ENCODE peak calls at places on chromosomes 11 and 22, in five cellular contexts. E is CD4-positive, alpha-beta T cell; T is fibroblast of the aortic adventitia; I is HCT116; C is hepatocyte. M is an unnamed sample.
A peak's percentile ranks its signal among the peaks of the same experiment; 100 is the strongest.

GRCh38 chr11:114914231-114915005 is 236.1 kb downstream of the NXPE2 start:
- DNase-seq in E (no peak), T (no peak), I (no peak), C (no peak), M (no peak)

GRCh38 chr11:64568041-64568571 is 22.9 kb upstream of the SLC22A12 start:
- DNase-seq in E (no peak), T (no peak), I (no peak), C (no peak), M (no peak)

GRCh38 chr11:12864316-12865156 is 144.6 kb upstream of the RASSF10 start:
- DNase-seq in E (no peak), T (no peak), I (no peak), C (peak; percentile 79), M (no peak)

GRCh38 chr22:30239421-30240405 is 6.8 kb downstream of the LIF start:
- DNase-seq in E (no peak), T (no peak), I (no peak), C (no peak), M (no peak)

GRCh38 chr11:12455938-12456337 is 78.6 kb downstream of the PARVA start:
- DNase-seq in E (no peak), T (peak; percentile 81), I (no peak), C (no peak), M (no peak)

GRCh38 chr22:46852771-46853170 is 90.3 kb downstream of the TBC1D22A start:
- DNase-seq in E (no peak), T (no peak), I (no peak), C (no peak), M (no peak)

GRCh38 chr22:33544707-33545106 is 375.6 kb downstream of the LARGE1 start:
- DNase-seq in E (no peak), T (peak; percentile 19), I (no peak), C (no peak), M (no peak)

GRCh38 chr11:8372641-8373381 is 109.1 kb upstream of the LMO1 start:
- DNase-seq in E (no peak), T (no peak), I (no peak), C (no peak), M (no peak)

GRCh38 chr11:124835918-124836317 is 29.3 kb upstream of the ROBO3 start:
- DNase-seq in E (no peak), T (no peak), I (no peak), C (no peak), M (no peak)

GRCh38 chr11:77823775-77824174 is 2.8 kb downstream of the AAMDC start:
- DNase-seq in E (no peak), T (peak; percentile 89), I (no peak), C (peak; percentile 28), M (no peak)

GRCh38 chr11:8090756-8091155 is 9.7 kb downstream of the TUB start:
- DNase-seq in E (no peak), T (peak; percentile 43), I (peak; percentile 8), C (peak; percentile 71), M (no peak)

GRCh38 chr11:115501895-115502589 is 2.2 kb downstream of the CADM1 start:
- DNase-seq in E (no peak), T (no peak), I (no peak), C (peak; percentile 24), M (no peak)

GRCh38 chr11:82718307-82718706 is 15.4 kb downstream of the FAM181B start:
- DNase-seq in E (no peak), T (peak; percentile 66), I (peak; percentile 19), C (peak; percentile 78), M (no peak)

GRCh38 chr22:19060356-19061009 is 61.7 kb downstream of the DGCR2 start:
- DNase-seq in E (no peak), T (no peak), I (no peak), C (peak; percentile 29), M (no peak)

GRCh38 chr11:123103326-123103980 is 41.5 kb upstream of the HSPA8 start:
- DNase-seq in E (no peak), T (peak; percentile 91), I (peak; percentile 60), C (peak; percentile 68), M (no peak)
- TF ChIP-seq CTCF in E (peak; percentile 69), T (peak; percentile 70), I (peak; percentile 70), C (peak; percentile 71), M (peak; percentile 57)

DNA sequence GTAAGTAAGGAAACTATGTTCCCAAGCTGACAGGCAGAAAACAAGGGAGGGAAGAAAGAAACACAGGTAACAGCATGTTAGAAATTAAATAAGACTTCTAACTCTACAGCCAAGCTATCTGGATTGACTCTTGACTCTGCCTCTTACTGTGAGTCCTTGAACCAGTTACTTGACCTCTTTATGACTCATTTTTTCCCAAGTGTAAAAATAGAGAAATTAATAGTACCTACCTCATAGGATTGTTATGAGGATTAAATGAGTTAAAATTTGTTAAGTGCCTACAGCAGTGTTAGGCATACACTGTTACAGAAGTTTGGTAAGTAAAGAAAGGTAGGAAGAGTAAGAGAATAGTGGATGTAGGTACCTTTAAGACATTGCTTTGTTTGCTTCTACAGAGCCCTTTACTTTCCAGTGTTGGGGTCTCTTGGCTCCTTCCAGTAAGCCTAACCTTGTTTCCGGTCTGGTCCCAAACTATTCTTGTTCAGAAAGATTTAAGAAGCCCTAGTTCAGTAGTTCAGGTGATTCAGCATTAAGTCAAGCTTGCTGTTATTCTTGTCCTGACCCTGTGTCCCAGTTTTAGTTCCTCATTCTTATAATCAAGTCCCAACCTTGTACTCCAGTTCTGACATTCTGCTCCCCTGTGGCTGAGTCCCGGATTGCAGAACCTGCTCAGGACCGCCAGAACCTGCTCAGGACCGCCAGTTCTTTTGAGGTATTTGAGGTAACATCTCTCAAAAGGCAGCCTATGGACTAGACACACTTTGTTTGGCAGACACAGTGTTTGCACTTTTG is 963.4 kb upstream of the CCDC90B start:
- DNase-seq in E (no peak), T (peak; percentile 16), I (no peak), C (no peak), M (no peak)
- TF ChIP-seq CTCF in E (no peak), T (no peak), I (no peak), C (no peak), M (no peak)

GRCh38 chr11:1371836-1372465 is 17.8 kb upstream of the BRSK2 start:
- DNase-seq in E (no peak), T (no peak), I (no peak), C (no peak), M (no peak)
- TF ChIP-seq CTCF in E (no peak), T (no peak), I (no peak), C (no peak), M (no peak)

GRCh38 chr22:40193429-40194421 is 16.0 kb downstream of the TNRC6B start:
- DNase-seq in E (no peak), T (peak; percentile 57), I (no peak), C (peak; percentile 60), M (no peak)
- TF ChIP-seq CTCF in E (no peak), T (peak; percentile 46), I (peak; percentile 28), C (peak; percentile 53), M (no peak)

M was measured in natural killer cell.